ENCODE peak calls at places on chromosome 19, in ten cellular contexts. Y, H, S, B, U, W, O, L, R and G are unnamed samples.

GRCh38 chr19:50315773-50316448 is 13.3 kb downstream of the KCNC3 start:
- DNase-seq in U (no peak), W (no peak), R (no peak), H (peak; percentile 53), L (peak; percentile 74), Y (peak; percentile 32), O (peak; percentile 34), S (no peak), B (no peak), G (no peak)

GRCh38 chr19:51439021-51439465 is 19.2 kb downstream of the SIGLEC8 start:
- DNase-seq in S (no peak), L (peak; percentile 23), O (no peak), B (no peak), W (peak; percentile 2), Y (no peak), H (no peak), U (peak; percentile 60), R (peak; percentile 16), G (no peak)

GRCh38 chr19:40530091-40530901 is 46.4 kb upstream of the SHKBP1 start:
- DNase-seq in H (no peak), B (no peak), O (peak; percentile 65), L (peak; percentile 69), Y (no peak), R (no peak), U (no peak), S (no peak), W (no peak), G (no peak)

GRCh38 chr19:56667311-56667870 is 4.2 kb downstream of the ZNF835 start:
- DNase-seq in L (no peak), H (no peak), U (no peak), R (no peak), O (no peak), Y (no peak), W (no peak), B (no peak), S (no peak), G (no peak)

GRCh38 chr19:36225219-36225892 is 10.4 kb downstream of the ZNF146 start:
- DNase-seq in O (no peak), R (peak; percentile 69), U (no peak), W (peak; percentile 72), L (no peak), B (no peak), Y (no peak), S (no peak), H (no peak), G (no peak)

GRCh38 chr19:41691268-41691970 is 3.3 kb upstream of the CEACAM7 start:
- DNase-seq in Y (no peak), L (peak; percentile 53), H (no peak), B (no peak), O (peak; percentile 56), R (peak; percentile 7), S (no peak), U (no peak), W (no peak), G (no peak)

GRCh38 chr19:32018014-32018413 is 327.4 kb upstream of the ZNF507 start:
- DNase-seq in W (peak; percentile 95), Y (no peak), R (peak; percentile 58), O (no peak), S (no peak), L (peak; percentile 72), U (no peak), H (no peak), B (no peak), G (peak; percentile 57)

GRCh38 chr19:19447536-19448237 is 42.2 kb downstream of the GATAD2A start:
- DNase-seq in O (no peak), U (no peak), W (no peak), R (peak; percentile 25), L (no peak), Y (no peak), B (no peak), H (no peak), S (no peak), G (no peak)

GRCh38 chr19:29119582-29119981 is 93.4 kb downstream of the UQCRFS1 start:
- DNase-seq in B (no peak), H (no peak), R (peak; percentile 10), Y (no peak), U (no peak), S (no peak), O (no peak), W (no peak), L (no peak), G (no peak)

GRCh38 chr19:4768934-4769777 is 22.4 kb upstream of the FEM1A start:
- DNase-seq in B (peak; percentile 73), H (peak; percentile 84), U (peak; percentile 82), O (peak; percentile 86), Y (peak; percentile 85), R (peak; percentile 81), L (peak; percentile 92), W (peak; percentile 89), S (peak; percentile 64), G (peak; percentile 80)

GRCh38 chr19:16462757-16463250 is 9.0 kb downstream of the EPS15L1 start:
- DNase-seq in L (no peak), Y (peak; percentile 89), B (no peak), H (no peak), O (no peak), W (no peak), S (no peak), U (no peak), R (peak; percentile 56), G (no peak)

GRCh38 chr19:28553005-28553404 is 659.9 kb downstream of the UQCRFS1 start:
- DNase-seq in H (no peak), R (no peak), L (no peak), B (no peak), S (no peak), U (no peak), O (no peak), W (no peak), Y (no peak), G (no peak)

GRCh38 chr19:9667898-9668297 is 7.0 kb downstream of the ZNF562 start:
- DNase-seq in L (no peak), U (no peak), R (no peak), H (no peak), O (no peak), S (no peak), Y (no peak), B (no peak), W (no peak), G (no peak)

GRCh38 chr19:56350416-56351045 is 35.9 kb upstream of the ZSCAN5A start:
- DNase-seq in O (peak; percentile 40), H (no peak), B (peak; percentile 44), W (peak; percentile 60), Y (no peak), U (peak; percentile 74), S (peak; percentile 56), R (peak; percentile 51), L (peak; percentile 75), G (peak; percentile 11)

GRCh38 chr19:18408053-18408476 is 10.6 kb upstream of the LRRC25 start:
- DNase-seq in U (peak; percentile 86), R (no peak), Y (peak; percentile 66), O (peak; percentile 58), W (no peak), L (peak; percentile 56), S (no peak), B (no peak), H (no peak), G (no peak)

GRCh38 chr19:12610540-12611360 is at the start of the genes ZNF490 and ZNF791:
- DNase-seq in H (peak; percentile 99), S (peak; percentile 100), B (peak; percentile 99), L (peak; percentile 99), W (peak; percentile 97), Y (peak; percentile 99), R (peak; percentile 97), O (peak; percentile 99), U (peak; percentile 99), G (peak; percentile 94)
- TF ChIP-seq CTCF in H (no peak), S (no peak), B (peak; percentile 34), L (peak; percentile 25), W (no peak), Y (no peak), R (peak; percentile 3), O (peak; percentile 44), U (no peak), G (peak; percentile 18)

DNA sequence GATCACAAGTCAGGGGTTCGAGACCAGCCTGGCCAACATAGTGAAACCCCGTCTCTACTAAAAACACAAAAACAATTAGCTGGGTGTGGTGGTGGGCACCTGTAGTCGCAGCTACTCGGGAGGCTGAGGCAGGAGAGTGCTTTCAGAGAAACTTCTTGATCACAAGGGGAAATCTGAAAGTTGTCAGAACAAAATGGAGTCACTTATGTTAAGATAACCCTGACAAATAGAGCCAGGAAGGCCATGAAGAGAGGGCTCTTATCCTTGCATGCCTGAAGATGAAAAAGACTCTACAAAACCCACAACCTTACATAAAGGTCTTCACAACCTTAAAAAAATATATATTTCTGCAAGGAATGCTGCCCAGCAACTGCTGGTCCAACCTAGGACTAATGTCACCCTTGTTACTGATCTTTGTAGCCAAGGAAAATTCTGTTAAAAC is 1.2 kb downstream of the CARD8 start:
- DNase-seq in U (no peak), R (no peak), S (no peak), Y (no peak), B (no peak), H (no peak), O (no peak), L (no peak), W (no peak), G (no peak)
- H3K4me3 ChIP-seq in U (no peak overlapping the region), R (peak overlapping the region; percentile 81), S (no peak overlapping the region), Y (peak overlapping the region; percentile 79), B (peak overlapping the region; percentile 5), H (peak overlapping the region; percentile 84), O (peak overlapping the region; percentile 95), L (peak overlapping the region; percentile 77), W (peak overlapping the region; percentile 85), G (peak overlapping the region; percentile 90)

DNA sequence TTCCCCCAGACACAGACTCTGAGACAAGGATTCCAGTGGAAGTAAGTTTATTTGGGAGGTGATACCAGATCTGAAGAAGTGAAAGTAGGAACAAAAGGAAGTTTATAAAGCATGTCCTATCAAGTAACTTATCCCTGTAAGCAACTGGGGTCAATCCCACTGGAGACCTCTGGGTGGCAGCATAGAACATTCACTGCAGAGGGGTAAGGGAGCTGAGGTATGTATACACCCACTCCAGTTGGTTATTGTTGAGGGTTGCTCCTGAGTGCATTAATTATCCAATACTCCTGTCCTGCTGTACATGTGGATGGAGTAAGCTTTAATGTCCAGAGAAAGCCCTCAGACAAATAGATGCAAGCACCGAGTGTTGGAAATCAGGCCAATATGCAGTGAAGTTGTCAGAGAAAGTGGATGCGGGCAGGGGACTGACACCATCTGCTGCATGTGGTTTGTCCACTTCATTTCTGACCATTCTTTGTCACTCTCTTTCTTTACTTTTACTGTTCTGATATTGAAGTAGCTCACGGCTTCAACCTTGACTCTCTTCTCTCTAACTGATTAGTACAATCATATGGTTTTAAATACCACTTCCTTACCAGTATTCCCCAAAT is 46.7 kb downstream of the NOTCH3 start:
- DNase-seq in W (peak; percentile 52), B (peak; percentile 60), U (peak; percentile 57), S (no peak), O (peak; percentile 52), R (peak; percentile 61), Y (no peak), L (peak; percentile 73), H (no peak), G (no peak)
- TF ChIP-seq CTCF in W (peak; percentile 45), B (peak; percentile 81), U (peak; percentile 44), S (peak; percentile 31), O (peak; percentile 83), R (peak; percentile 76), Y (peak; percentile 43), L (peak; percentile 79), H (no peak), G (peak; percentile 64)

DNA sequence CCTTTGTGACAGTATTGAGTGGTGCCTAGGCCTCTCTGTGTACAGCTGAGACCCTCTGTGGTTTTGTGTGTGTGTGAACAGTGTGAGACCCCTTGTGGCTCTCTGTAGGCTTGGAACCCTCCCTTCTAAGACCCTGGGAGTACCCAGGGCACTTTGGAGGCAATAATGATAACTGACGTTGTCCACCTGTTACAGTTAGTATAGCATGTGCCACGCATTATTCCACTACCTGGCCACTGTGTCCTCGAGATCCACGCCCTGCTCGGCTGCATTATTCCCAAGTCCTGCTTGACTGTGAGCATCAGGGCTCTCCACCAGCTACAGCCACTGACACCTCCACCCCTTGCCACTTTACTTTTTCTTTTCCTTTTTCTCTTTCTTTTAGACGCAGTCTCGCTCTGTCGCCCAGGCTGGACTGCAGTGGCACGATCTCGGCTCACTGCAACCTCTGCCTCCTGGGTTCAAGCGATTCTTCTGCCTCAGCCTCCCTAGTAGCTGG is 2.0 kb downstream of the GRAMD1A start:
- DNase-seq in R (no peak), B (no peak), H (no peak), S (no peak), O (no peak), W (no peak), Y (peak; percentile 29), U (no peak), L (no peak), G (no peak)
- H3K4me3 ChIP-seq in R (no peak overlapping the region), B (no peak overlapping the region), H (peak overlapping the region; percentile 85), S (peak overlapping the region; percentile 99), O (no peak overlapping the region), W (no peak overlapping the region), Y (peak overlapping the region; percentile 94), U (no peak overlapping the region), L (no peak overlapping the region), G (no peak overlapping the region)